ENCODE peak calls at places on chromosomes 3 and 15, in four cellular contexts. T, N, I and L are unnamed samples.

GRCh38 chr15:51134416-51135199 is 39.9 kb upstream of the TNFAIP8L3 start:
- DNase-seq in T (no peak), N (no peak), I (no peak), L (no peak)

GRCh38 chr15:60740787-60741354 is 261.9 kb upstream of the ICE2 start:
- DNase-seq in T (no peak), N (peak; percentile 31), I (no peak), L (no peak)

GRCh38 chr15:99248000-99248727 is 1.2 kb downstream of the TTC23 start:
- DNase-seq in T (no peak), N (no peak), I (no peak), L (no peak)

GRCh38 chr3:66348696-66349095 is 127.9 kb downstream of the SLC25A26 start:
- DNase-seq in T (no peak), N (no peak), I (no peak), L (no peak)

GRCh38 chr3:179734497-179735281 is 81.8 kb downstream of the USP13 start:
- DNase-seq in T (no peak), N (no peak), I (no peak), L (no peak)

GRCh38 chr3:23751485-23751811 is 54.3 kb upstream of the UBE2E1 start:
- DNase-seq in T (peak; percentile 96), N (no peak), I (no peak), L (peak; percentile 78)

GRCh38 chr3:17039579-17039978 is 154.8 kb downstream of the PLCL2 start:
- DNase-seq in T (peak; percentile 17), N (peak; percentile 92), I (no peak), L (no peak)

GRCh38 chr15:93882779-93883178 is 348.6 kb upstream of the MCTP2 start:
- DNase-seq in T (peak; percentile 55), N (no peak), I (no peak), L (no peak)

GRCh38 chr3:32706348-32707025 is 21.5 kb downstream of the CNOT10 start:
- DNase-seq in T (peak; percentile 53), N (peak; percentile 32), I (no peak), L (no peak)

GRCh38 chr15:46502668-46503067 is 867.8 kb downstream of the SQOR start:
- DNase-seq in T (peak; percentile 6), N (no peak), I (no peak), L (no peak)

GRCh38 chr3:12907296-12907695 is 65.9 kb upstream of the RPL32 start:
- DNase-seq in T (no peak), N (no peak), I (no peak), L (no peak)

GRCh38 chr3:169456900-169457299 is 206.6 kb downstream of the MECOM start:
- DNase-seq in T (peak; percentile 57), N (no peak), I (no peak), L (no peak)

GRCh38 chr3:174548841-174549623 is 310.1 kb upstream of the NAALADL2 start:
- DNase-seq in T (no peak), N (no peak), I (no peak), L (no peak)

GRCh38 chr3:154718716-154719115 is 288.7 kb upstream of the GPR149 start:
- DNase-seq in T (no peak), N (no peak), I (no peak), L (no peak)

GRCh38 chr15:49370782-49371181 is 52.3 kb upstream of the FGF7 start:
- DNase-seq in T (no peak), N (peak; percentile 39), I (no peak), L (no peak)

GRCh38 chr15:32936283-32936918 is 218.6 kb downstream of the GREM1 start:
- DNase-seq in T (peak; percentile 48), N (peak; percentile 37), I (no peak), L (no peak)

GRCh38 chr15:94667109-94667508 is 435.7 kb downstream of the MCTP2 start:
- DNase-seq in T (no peak), N (no peak), I (no peak), L (no peak)

GRCh38 chr15:73389539-73389938 is 20.8 kb upstream of the HCN4 start:
- DNase-seq in T (peak; percentile 96), N (no peak), I (no peak), L (no peak)

GRCh38 chr3:106610362-106610997 is 741.7 kb upstream of the CBLB start:
- DNase-seq in T (no peak), N (peak; percentile 53), I (no peak), L (no peak)

GRCh38 chr3:98902341-98902740 is 846 bp upstream of the DCBLD2 start:
- DNase-seq in T (no peak), N (no peak), I (no peak), L (no peak)

GRCh38 chr3:49454457-49454856 is 15.6 kb upstream of the DAG1 start:
- DNase-seq in T (peak; percentile 91), N (no peak), I (peak; percentile 71), L (peak; percentile 90)

DNA sequence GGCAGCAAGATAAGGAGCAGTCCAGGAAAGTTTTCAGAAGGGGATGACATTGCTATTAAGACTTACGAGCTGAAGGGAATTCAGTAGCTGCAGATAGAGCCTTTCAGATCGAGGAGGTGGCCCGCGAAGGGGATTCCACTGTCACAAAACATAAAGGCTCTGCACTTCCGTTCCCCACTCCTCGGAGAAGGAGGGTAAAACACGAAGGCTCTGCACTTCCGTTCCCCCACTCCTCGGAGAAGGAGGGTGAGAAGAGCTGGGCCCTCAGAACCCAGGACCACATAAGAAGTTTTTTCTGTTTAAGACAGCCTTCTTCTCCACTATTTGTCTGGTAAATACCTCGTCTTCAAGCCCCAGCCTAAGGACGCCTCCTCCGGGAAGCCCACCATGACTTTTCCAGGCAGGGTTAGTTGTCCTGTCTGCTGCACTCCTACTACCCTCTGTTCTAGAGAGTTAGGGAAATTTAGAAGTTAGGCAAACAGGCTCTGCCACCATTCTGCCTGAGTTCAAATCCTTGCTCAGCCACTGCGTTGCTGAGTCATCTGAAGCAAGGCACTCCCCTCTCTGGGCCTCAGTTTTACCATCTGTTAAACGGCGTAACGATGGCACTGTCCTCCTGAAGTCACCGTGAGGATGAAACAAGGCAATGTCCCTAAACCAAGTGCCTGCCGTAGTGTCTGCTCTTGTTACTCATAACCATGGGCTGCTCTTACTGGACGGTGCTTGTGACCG is 134.1 kb upstream of the HES1 start:
- DNase-seq in T (no peak), N (no peak), I (no peak), L (no peak)
- H4K8ac ChIP-seq in T (no peak overlapping the region), N (no peak overlapping the region), I (no peak overlapping the region), L (no peak overlapping the region)

DNA sequence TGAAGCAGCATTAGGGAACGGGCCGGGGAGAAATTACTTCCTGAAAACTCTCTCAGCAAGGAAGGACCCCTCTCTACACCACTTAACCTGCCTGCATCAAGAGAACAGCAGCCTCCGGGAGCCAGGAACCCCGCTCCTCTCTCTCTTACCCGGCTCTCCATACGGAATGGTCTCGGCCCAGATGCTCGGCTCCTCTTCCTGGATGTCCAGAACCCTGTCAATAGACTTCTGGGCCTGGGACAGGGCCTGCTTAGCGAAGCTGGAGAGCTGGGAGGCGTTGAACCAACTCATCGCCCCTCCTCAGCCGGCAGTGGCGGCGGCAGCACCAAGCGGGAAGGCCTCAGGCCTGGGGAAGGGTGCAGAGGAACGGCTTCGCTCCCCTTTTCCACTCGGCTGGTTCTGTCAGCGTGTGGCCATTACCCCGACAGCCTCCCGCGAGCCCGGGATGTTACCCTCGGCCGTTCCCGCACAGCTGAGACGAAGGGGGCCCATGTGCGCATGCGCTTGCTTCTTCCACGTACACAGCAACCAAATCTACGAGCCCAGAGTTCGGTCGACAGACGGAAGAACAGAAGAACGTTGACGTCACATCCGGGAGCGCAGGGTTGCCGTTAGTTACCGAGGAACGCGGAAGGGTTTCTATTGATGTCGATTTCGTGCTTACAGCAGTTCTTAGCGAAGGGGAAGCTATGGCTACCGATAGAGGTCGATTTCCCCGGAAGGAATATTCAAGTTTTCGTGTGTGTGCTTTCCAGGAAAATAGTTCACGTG is at the start of gene TMF1:
- DNase-seq in T (peak; percentile 100), N (peak; percentile 99), I (peak; percentile 97), L (peak; percentile 98)
- H4K8ac ChIP-seq in T (no peak within 1 kb of the TSS), N (peak within 1 kb of the TSS; percentile 95), I (peak within 1 kb of the TSS; percentile 94), L (no peak within 1 kb of the TSS)

GRCh38 chr3:14343338-14344112 is 58.9 kb upstream of the SLC6A6 start:
- DNase-seq in T (no peak), N (peak; percentile 30), I (no peak), L (no peak)
- H4K8ac ChIP-seq in T (no peak overlapping the region), N (no peak overlapping the region), I (no peak overlapping the region), L (no peak overlapping the region)

DNA sequence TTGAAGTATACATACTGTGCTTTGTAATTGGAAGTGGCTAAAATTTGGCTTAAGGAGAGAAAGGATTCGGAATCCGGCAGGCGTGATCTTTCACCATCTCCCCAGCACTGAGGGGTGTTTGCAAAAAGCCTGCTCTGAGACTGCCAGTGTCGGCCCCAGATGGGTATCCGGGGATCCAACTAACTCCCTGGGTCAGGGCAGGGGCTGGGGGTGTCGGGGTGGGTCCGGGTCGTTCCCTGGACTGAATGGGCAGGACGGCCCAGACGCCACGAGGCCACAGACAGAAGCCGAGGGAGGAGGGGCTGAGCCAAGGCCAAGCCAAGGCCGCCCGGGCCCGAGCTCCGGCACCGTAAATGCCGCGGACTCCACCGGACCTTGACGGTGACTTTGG is 349 bp downstream of the PPIB start:
- DNase-seq in T (no peak), N (no peak), I (no peak), L (no peak)
- H4K8ac ChIP-seq in T (no peak overlapping the region), N (peak overlapping the region; percentile 74), I (peak overlapping the region; percentile 85), L (no peak overlapping the region)